ENCODE peak calls at places on chromosomes 1 and 21, in five cellular contexts. Z is GM23338, J is lower lobe of right lung, G is fibroblast of villous mesenchyme, P is WTC11. K is an unnamed sample.

GRCh38 chr21:34061983-34062382 is 11.4 kb upstream of the MRPS6 start:
- DNase-seq in Z (peak; percentile 58), J (no peak), G (no peak), P (no peak), K (no peak)

GRCh38 chr1:29210278-29211085 is 20.3 kb downstream of the MECR start:
- DNase-seq in Z (no peak), J (no peak), G (peak; percentile 66), P (no peak), K (no peak)

GRCh38 chr1:15681346-15682290 is 2.5 kb upstream of the PLEKHM2 start:
- DNase-seq in Z (no peak), J (no peak), G (no peak), P (no peak), K (no peak)

GRCh38 chr1:39544327-39544726 is 32.3 kb downstream of the PABPC4 start:
- DNase-seq in Z (no peak), J (no peak), G (no peak), P (no peak), K (no peak)

GRCh38 chr1:89525169-89525855 is 683 bp downstream of the LRRC8B start:
- DNase-seq in Z (peak; percentile 73), J (peak; percentile 78), G (no peak), P (peak; percentile 69), K (no peak)

GRCh38 chr21:38486221-38486620 is 12.1 kb downstream of the ERG start:
- DNase-seq in Z (no peak), J (no peak), G (peak; percentile 9), P (no peak), K (no peak)

GRCh38 chr1:111604931-111605330 is 14.7 kb upstream of the RAP1A start:
- DNase-seq in Z (no peak), J (no peak), G (no peak), P (no peak), K (no peak)

GRCh38 chr1:101003012-101003650 is 22.5 kb downstream of the DPH5 start:
- DNase-seq in Z (no peak), J (no peak), G (no peak), P (no peak), K (no peak)

GRCh38 chr1:45557422-45557944 is 6.9 kb downstream of the AKR1A1 start:
- DNase-seq in Z (no peak), J (peak; percentile 49), G (peak; percentile 73), P (no peak), K (no peak)

GRCh38 chr1:3787347-3787710 is 9.0 kb downstream of the LRRC47 start:
- DNase-seq in Z (no peak), J (no peak), G (no peak), P (no peak), K (no peak)

GRCh38 chr1:1889090-1889750 is 1.7 kb downstream of the GNB1 start:
- DNase-seq in Z (no peak), J (no peak), G (peak; percentile 47), P (no peak), K (no peak)

GRCh38 chr1:168751195-168751650 is 22.2 kb upstream of the DPT start:
- DNase-seq in Z (no peak), J (no peak), G (no peak), P (no peak), K (no peak)

GRCh38 chr21:17925000-17925610 is 105.9 kb upstream of the C21orf91 start:
- DNase-seq in Z (peak; percentile 87), J (no peak), G (peak; percentile 45), P (peak; percentile 53), K (peak; percentile 72)

GRCh38 chr21:44267655-44268142 is 6.0 kb upstream of the DNMT3L start:
- DNase-seq in Z (peak; percentile 68), J (no peak), G (peak; percentile 42), P (peak; percentile 66), K (no peak)

GRCh38 chr1:67832737-67833594 is at the start of gene GNG12:
- DNase-seq in Z (peak; percentile 94), J (peak; percentile 75), G (peak; percentile 72), P (peak; percentile 84), K (no peak)

GRCh38 chr1:219505886-219506285 is 107.0 kb downstream of the ZC3H11B start:
- DNase-seq in Z (no peak), J (no peak), G (peak; percentile 42), P (no peak), K (peak; percentile 25)

GRCh38 chr21:14737278-14737677 is 191.2 kb upstream of the SAMSN1 start:
- DNase-seq in Z (no peak), J (no peak), G (no peak), P (no peak), K (no peak)

GRCh38 chr1:1124508-1124785 is 8.6 kb upstream of the C1orf159 start:
- DNase-seq in Z (no peak), J (no peak), G (no peak), P (no peak), K (no peak)

GRCh38 chr1:68954841-68955240 is 458.0 kb upstream of the DEPDC1 start:
- DNase-seq in Z (no peak), J (no peak), G (peak; percentile 31), P (no peak), K (no peak)

GRCh38 chr1:61254629-61255323 is 172.4 kb downstream of the NFIA start:
- DNase-seq in Z (no peak), J (no peak), G (peak; percentile 79), P (no peak), K (no peak)

GRCh38 chr1:112465122-112465521 is 43.6 kb upstream of the WNT2B start:
- DNase-seq in Z (no peak), J (no peak), G (no peak), P (no peak), K (no peak)

GRCh38 chr1:221800831-221801610 is 59.1 kb upstream of the DUSP10 start:
- DNase-seq in Z (no peak), J (no peak), G (no peak), P (no peak), K (no peak)

GRCh38 chr21:40516336-40516735 is 330.6 kb downstream of the DSCAM start:
- DNase-seq in Z (peak; percentile 52), J (no peak), G (no peak), P (peak; percentile 18), K (no peak)

GRCh38 chr21:40511976-40512375 is 335.0 kb downstream of the DSCAM start:
- DNase-seq in Z (no peak), J (no peak), G (no peak), P (no peak), K (no peak)

GRCh38 chr21:40507978-40508377 is 339.0 kb downstream of the DSCAM start:
- DNase-seq in Z (no peak), J (no peak), G (no peak), P (no peak), K (no peak)

DNA sequence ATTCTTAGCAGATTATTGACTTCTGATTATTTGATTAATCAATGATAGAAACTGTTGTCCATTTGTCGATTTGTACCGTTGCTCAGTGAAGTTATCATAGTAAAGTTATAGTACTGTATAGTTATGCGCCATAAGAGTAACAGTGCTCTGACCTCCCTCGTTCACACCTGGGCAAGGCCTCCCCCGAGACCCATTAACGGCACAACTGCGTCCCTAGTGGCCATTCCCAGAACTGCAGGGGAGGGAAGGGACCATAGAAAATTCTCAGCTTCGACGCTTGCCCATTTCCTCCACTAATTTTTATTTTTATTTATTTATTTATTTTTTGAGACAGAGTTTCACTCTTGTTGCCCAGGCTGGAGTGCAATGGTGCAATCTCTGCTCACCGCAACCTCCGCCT is 334.4 kb downstream of the DSCAM start:
- DNase-seq in Z (peak; percentile 48), J (no peak), G (no peak), P (peak; percentile 73), K (no peak)
- TF ChIP-seq CTCF in Z (peak; percentile 77), J (peak; percentile 57), G (peak; percentile 20), P (peak; percentile 93), K (peak; percentile 51)

GRCh38 chr1:90963236-90963635 is 58.6 kb downstream of the ZNF644 start:
- DNase-seq in Z (no peak), J (no peak), G (no peak), P (no peak), K (no peak)
- TF ChIP-seq CTCF in Z (no peak), J (no peak), G (no peak), P (no peak), K (no peak)

GRCh38 chr1:12488666-12489354 is 129.2 kb downstream of the DHRS3 start:
- DNase-seq in Z (no peak), J (no peak), G (no peak), P (no peak), K (no peak)
- TF ChIP-seq CTCF in Z (no peak), J (no peak), G (no peak), P (no peak), K (no peak)

GRCh38 chr1:85583355-85584263 is 3.0 kb downstream of the CCN1 start:
- DNase-seq in Z (no peak), J (no peak), G (peak; percentile 66), P (no peak), K (no peak)
- TF ChIP-seq CTCF in Z (no peak), J (no peak), G (peak; percentile 1), P (no peak), K (no peak)

GRCh38 chr1:44501022-44501910 is 96.2 kb downstream of the RNF220 start:
- DNase-seq in Z (peak; percentile 78), J (no peak), G (no peak), P (no peak), K (no peak)

GRCh38 chr1:44497422-44498170 is 92.5 kb downstream of the RNF220 start:
- DNase-seq in Z (no peak), J (no peak), G (no peak), P (no peak), K (no peak)

GRCh38 chr1:44503625-44504024 is 98.6 kb downstream of the RNF220 start:
- DNase-seq in Z (no peak), J (no peak), G (no peak), P (no peak), K (no peak)

GRCh38 chr1:44499306-44499705 is 94.3 kb downstream of the RNF220 start:
- DNase-seq in Z (no peak), J (no peak), G (no peak), P (no peak), K (no peak)

GRCh38 chr1:44500181-44501021 is 95.3 kb downstream of the RNF220 start:
- DNase-seq in Z (peak; percentile 91), J (no peak), G (peak; percentile 41), P (peak; percentile 62), K (no peak)
- TF ChIP-seq CTCF in Z (peak; percentile 32), J (peak; percentile 22), G (peak; percentile 61), P (peak; percentile 12), K (peak; percentile 21)

GRCh38 chr1:8354038-8354437 is 36.1 kb downstream of the SLC45A1 start:
- DNase-seq in Z (no peak), J (no peak), G (no peak), P (no peak), K (no peak)
- TF ChIP-seq CTCF in Z (no peak), J (no peak), G (no peak), P (no peak), K (no peak)

GRCh38 chr1:59776960-59777852 is 37.5 kb upstream of the HOOK1 start:
- DNase-seq in Z (peak; percentile 36), J (no peak), G (peak; percentile 34), P (peak; percentile 21), K (no peak)
- TF ChIP-seq CTCF in Z (peak; percentile 40), J (no peak), G (no peak), P (no peak), K (peak; percentile 11)

GRCh38 chr21:39885119-39885848 is 18.0 kb downstream of the PCP4 start:
- DNase-seq in Z (no peak), J (no peak), G (no peak), P (no peak), K (no peak)

GRCh38 chr21:39882186-39882882 is 15.1 kb downstream of the PCP4 start:
- DNase-seq in Z (no peak), J (no peak), G (no peak), P (no peak), K (no peak)

GRCh38 chr21:39881661-39882060 is 14.4 kb downstream of the PCP4 start:
- DNase-seq in Z (peak; percentile 43), J (no peak), G (no peak), P (no peak), K (no peak)
- TF ChIP-seq CTCF in Z (peak; percentile 33), J (no peak), G (no peak), P (no peak), K (no peak)

K was measured in HFF-Myc.